ENCODE peak calls at places on chromosomes 11 and 22, in six cellular contexts. Y, I, H, B, Q and A are unnamed samples.
A peak's percentile ranks its signal among the peaks of the same experiment; 100 is the strongest.

GRCh38 chr22:46287873-46288751 is 8.6 kb upstream of the GTSE1 start:
- ATAC-seq in B (no peak), Q (no peak), H (peak; percentile 97), Y (peak; percentile 75), I (peak; percentile 16), A (peak; percentile 50)

GRCh38 chr11:107696140-107696539 is 15.7 kb downstream of the SLN start:
- ATAC-seq in H (no peak), Q (peak; percentile 94), I (no peak), Y (no peak), B (no peak), A (peak; percentile 66)

GRCh38 chr11:24502425-24502824 is 5.6 kb downstream of the LUZP2 start:
- ATAC-seq in H (no peak), B (no peak), Q (no peak), I (no peak), Y (no peak), A (no peak)

GRCh38 chr22:46240917-46241316 is 9.2 kb downstream of the CDPF1 start:
- ATAC-seq in H (no peak), Y (no peak), Q (no peak), B (no peak), I (no peak), A (no peak)

GRCh38 chr11:111797145-111797581 is 31.0 kb upstream of the PPP2R1B start:
- ATAC-seq in Y (no peak), Q (no peak), H (peak; percentile 78), B (peak; percentile 80), I (no peak), A (no peak)

GRCh38 chr22:45997077-45997774 is 20.3 kb upstream of the WNT7B start:
- ATAC-seq in H (peak; percentile 42), B (no peak), Q (no peak), Y (peak; percentile 83), I (peak; percentile 8), A (peak; percentile 90)

GRCh38 chr22:48276933-48277867 is 1514.8 kb downstream of the TBC1D22A start:
- ATAC-seq in Q (no peak), H (no peak), Y (no peak), I (peak; percentile 87), B (no peak), A (no peak)

GRCh38 chr11:4983851-4984250 is 10.8 kb upstream of the OR51L1 start:
- ATAC-seq in I (no peak), H (no peak), B (no peak), Y (peak; percentile 43), Q (no peak), A (no peak)

GRCh38 chr11:56716379-56716854 is 17.5 kb downstream of the OR9G1 start:
- ATAC-seq in H (peak; percentile 94), Q (no peak), B (no peak), Y (no peak), I (no peak), A (no peak)

GRCh38 chr11:117978982-117979381 is 7.2 kb upstream of the IL10RA start:
- ATAC-seq in Q (no peak), I (no peak), B (peak; percentile 54), Y (no peak), H (peak; percentile 25), A (no peak)

GRCh38 chr22:26968873-26969272 is 311.5 kb downstream of the MIAT start:
- ATAC-seq in Q (no peak), H (no peak), B (no peak), I (no peak), Y (no peak), A (no peak)
- H3K4me1 ChIP-seq in Q (no peaks in the 10 kb centered on the region), H (no peaks in the 10 kb centered on the region), B (no peaks in the 10 kb centered on the region), I (no peaks in the 10 kb centered on the region), Y (no peaks in the 10 kb centered on the region), A (no peaks in the 10 kb centered on the region)

GRCh38 chr11:1153951-1154487 is 3.7 kb upstream of the MUC5AC start:
- ATAC-seq in H (no peak), I (peak; percentile 84), B (peak; percentile 86), Y (peak; percentile 74), Q (peak; percentile 70), A (peak; percentile 82)
- TF ChIP-seq EP300 in H (no peak), I (no peak), B (no peak), Y (no peak), Q (peak; percentile 97), A (no peak)

GRCh38 chr11:50174975-50175374 is 142.3 kb downstream of the OR4C45 start:
- ATAC-seq in B (no peak), Q (no peak), I (no peak), H (no peak), Y (no peak), A (no peak)

GRCh38 chr11:50170115-50170514 is 137.4 kb downstream of the OR4C45 start:
- ATAC-seq in I (no peak), H (no peak), Y (no peak), Q (no peak), B (no peak), A (no peak)

GRCh38 chr11:50174189-50174588 is 141.5 kb downstream of the OR4C45 start:
- ATAC-seq in B (no peak), I (peak; percentile 38), Q (no peak), Y (peak; percentile 65), H (no peak), A (no peak)

GRCh38 chr11:50164050-50164449 is 131.4 kb downstream of the OR4C45 start:
- ATAC-seq in Q (no peak), I (no peak), Y (peak; percentile 59), B (no peak), H (no peak), A (no peak)

GRCh38 chr11:50169634-50170033 is 137.0 kb downstream of the OR4C45 start:
- ATAC-seq in Q (no peak), B (no peak), I (no peak), Y (no peak), H (no peak), A (no peak)
- H3K9me3 ChIP-seq in Q (peaks cover 4% of the 10 kb centered on the region), B (no peaks in the 10 kb centered on the region), I (peaks cover 59% of the 10 kb centered on the region), Y (no peaks in the 10 kb centered on the region), H (no peaks in the 10 kb centered on the region), A (no peaks in the 10 kb centered on the region)

GRCh38 chr11:73981051-73981805 is 1.4 kb downstream of the UCP2 start:
- ATAC-seq in I (no peak), B (no peak), Y (no peak), Q (no peak), H (no peak), A (no peak)
- H3K4me1 ChIP-seq in I (peaks cover 47% of the 10 kb centered on the region), B (peaks cover 62% of the 10 kb centered on the region), Y (peaks cover 48% of the 10 kb centered on the region), Q (peaks cover 31% of the 10 kb centered on the region), H (peaks cover 29% of the 10 kb centered on the region), A (no peaks in the 10 kb centered on the region)